ENCODE peak calls at places on chromosome 1, in six cellular contexts. Q is activated T-helper 1 cell treated with anti-CD3 and anti-CD28 coated beads, Interleukin-2, amount 50 U/mL, for 16 hours; X is effector memory CD8-positive, alpha-beta T cell; W is kidney tubule cell; P is BJ; M is pons. S is an unnamed sample.

GRCh38 chr1:51070640-51071039 is 31.4 kb upstream of the C1orf185 start:
- DNase-seq in W (peak), X (no peak), M (no peak), P (peak), Q (no peak), S (peak)

GRCh38 chr1:205579711-205580110 is 52.1 kb downstream of the ELK4 start:
- DNase-seq in M (no peak), P (no peak), Q (no peak), X (no peak), W (no peak), S (no peak)

GRCh38 chr1:226110249-226111108 is 48.0 kb downstream of the H3-3A start:
- DNase-seq in Q (no peak), P (no peak), W (peak), M (peak), X (peak), S (peak)

GRCh38 chr1:245256528-245256927 is 101.7 kb downstream of the KIF26B start:
- DNase-seq in M (no peak), P (no peak), X (no peak), W (no peak), Q (no peak), S (no peak)

GRCh38 chr1:203271018-203271743 is 34.1 kb upstream of the BTG2 start:
- DNase-seq in X (peak), P (no peak), W (peak), M (peak), Q (no peak), S (peak)

GRCh38 chr1:183168308-183168707 is 17.8 kb upstream of the LAMC2 start:
- DNase-seq in Q (no peak), X (no peak), W (no peak), P (no peak), M (no peak), S (no peak)

GRCh38 chr1:180235077-180235501 is 5.0 kb downstream of the LHX4 start:
- DNase-seq in M (no peak), P (no peak), Q (no peak), W (no peak), X (no peak), S (no peak)

GRCh38 chr1:28306550-28306949 is 22.3 kb upstream of the MED18 start:
- DNase-seq in W (no peak), Q (no peak), M (no peak), X (no peak), P (no peak), S (no peak)